ENCODE peak calls at places on chromosome X, in eight cellular contexts. E is HCT116, H is BE2C, C is IMR-90, X is GM13976, W is endothelial cell, M is thoracic aorta, F is fibroblast of mammary gland. D is an unnamed sample.

GRCh38 chrX:44817029-44817428 is 26.8 kb upstream of the DUSP21 start:
- DNase-seq in F (no peak), M (no peak), E (no peak), C (no peak), W (no peak), H (no peak), X (no peak), D (no peak)

GRCh38 chrX:14095702-14096101 is 66.0 kb upstream of the GEMIN8 start:
- DNase-seq in M (no peak), W (peak), X (peak), H (peak), C (peak), E (peak), F (peak), D (no peak)

GRCh38 chrX:20515841-20516461 is 249.2 kb upstream of the RPS6KA3 start:
- DNase-seq in W (no peak), H (no peak), X (peak), C (peak), E (peak), F (peak), M (no peak), D (no peak)

GRCh38 chrX:10582945-10583344 is 37.4 kb downstream of the MID1 start:
- DNase-seq in F (peak), H (no peak), E (no peak), M (no peak), C (peak), X (no peak), W (no peak), D (no peak)

GRCh38 chrX:97238632-97239031 is 354.9 kb downstream of the RPA4 start:
- DNase-seq in X (no peak), H (no peak), C (peak), F (peak), W (no peak), E (peak), M (no peak), D (no peak)

GRCh38 chrX:97326456-97326855 is 442.7 kb downstream of the RPA4 start:
- DNase-seq in E (no peak), W (no peak), F (no peak), H (no peak), M (no peak), C (peak), X (peak), D (no peak)

GRCh38 chrX:133676344-133677122 is 261.2 kb upstream of the GPC4 start:
- DNase-seq in E (no peak), C (no peak), F (no peak), H (no peak), X (no peak), M (no peak), W (no peak), D (no peak)

GRCh38 chrX:153460826-153461225 is 9.6 kb downstream of the HAUS7 start:
- DNase-seq in E (no peak), C (peak), W (peak), M (no peak), H (peak), F (peak), X (peak), D (no peak)

GRCh38 chrX:150893936-150894335 is 4.5 kb downstream of the CD99L2 start:
- DNase-seq in X (no peak), E (no peak), M (no peak), C (no peak), F (no peak), H (no peak), W (no peak), D (no peak)

GRCh38 chrX:3440981-3441380 is 94.5 kb upstream of the MXRA5 start:
- DNase-seq in F (no peak), E (no peak), H (no peak), W (no peak), X (no peak), M (no peak), C (no peak), D (no peak)

GRCh38 chrX:134533352-134533751 is 73.4 kb downstream of the HPRT1 start:
- DNase-seq in E (no peak), C (no peak), X (no peak), W (no peak), H (no peak), F (no peak), M (no peak), D (no peak)

GRCh38 chrX:70453024-70453618 is 8.5 kb downstream of the DLG3 start:
- DNase-seq in X (no peak), C (no peak), E (no peak), H (no peak), M (no peak), W (no peak), F (no peak), D (no peak)

GRCh38 chrX:152810403-152810802 is 20.2 kb downstream of the CETN2 start:
- DNase-seq in C (no peak), H (peak), W (no peak), F (no peak), E (no peak), X (no peak), M (no peak), D (no peak)

GRCh38 chrX:119684916-119685224 is 8.1 kb downstream of the SEPTIN6 start:
- DNase-seq in H (no peak), E (no peak), M (no peak), C (no peak), F (no peak), X (no peak), W (no peak), D (no peak)

GRCh38 chrX:7115557-7115956 is 32.0 kb upstream of the STS start:
- DNase-seq in H (no peak), F (peak), M (no peak), C (no peak), X (no peak), W (no peak), E (no peak), D (no peak)

GRCh38 chrX:2614911-2615310 is 76.2 kb upstream of the CD99 start:
- DNase-seq in F (peak), X (no peak), H (no peak), M (no peak), W (no peak), E (no peak), C (peak), D (no peak)

GRCh38 chrX:44352739-44353138 is 9.3 kb upstream of the EFHC2 start:
- DNase-seq in H (no peak), W (no peak), X (no peak), F (no peak), M (no peak), C (no peak), E (no peak), D (no peak)

GRCh38 chrX:108584617-108585211 is 145.1 kb downstream of the COL4A5 start:
- DNase-seq in C (no peak), X (peak), H (peak), F (peak), W (peak), E (peak), M (no peak), D (no peak)

GRCh38 chrX:102976793-102977495 is 39.9 kb downstream of the RAB40AL start:
- DNase-seq in C (peak), F (peak), E (peak), H (no peak), M (no peak), X (no peak), W (no peak), D (no peak)

GRCh38 chrX:17409566-17410290 is 34.7 kb downstream of the NHS start:
- DNase-seq in E (no peak), C (no peak), W (no peak), M (no peak), H (no peak), F (no peak), X (no peak), D (no peak)

GRCh38 chrX:28586891-28587635 is at the start of gene IL1RAPL1:
- DNase-seq in E (no peak), C (peak), H (no peak), X (no peak), M (no peak), F (peak), W (no peak), D (no peak)

GRCh38 chrX:34956915-34957314 is 14.3 kb downstream of the FAM47B start:
- DNase-seq in M (no peak), E (no peak), F (peak), H (no peak), X (no peak), W (no peak), C (peak), D (no peak)

GRCh38 chrX:48958635-48959094 is 1.3 kb upstream of the OTUD5 start:
- DNase-seq in M (peak), W (peak), F (peak), X (no peak), H (peak), C (peak), E (no peak), D (no peak)

GRCh38 chrX:112844250-112844649 is 3.6 kb upstream of the AMOT start:
- DNase-seq in E (no peak), H (no peak), C (peak), X (no peak), M (no peak), F (no peak), W (no peak), D (no peak)

GRCh38 chrX:50436797-50437196 is 33.8 kb downstream of the DGKK start:
- DNase-seq in E (no peak), F (no peak), C (no peak), H (no peak), W (no peak), M (no peak), X (no peak), D (no peak)

GRCh38 chrX:16429391-16429790 is 220.6 kb upstream of the S100G start:
- DNase-seq in E (no peak), W (no peak), C (peak), X (no peak), H (no peak), F (no peak), M (no peak), D (no peak)

GRCh38 chrX:155334486-155335316 is at the start of gene CLIC2:
- DNase-seq in X (no peak), C (peak), E (no peak), F (peak), M (no peak), H (no peak), W (no peak), D (no peak)

GRCh38 chrX:10485331-10485730 is 135.1 kb downstream of the MID1 start:
- DNase-seq in F (no peak), H (no peak), W (no peak), E (no peak), C (peak), M (no peak), X (no peak), D (no peak)

GRCh38 chrX:64313624-64314023 is 81.6 kb downstream of the MTMR8 start:
- DNase-seq in E (no peak), W (no peak), F (no peak), X (no peak), C (no peak), M (no peak), H (no peak), D (no peak)

GRCh38 chrX:69060631-69061408 is 104.4 kb downstream of the PJA1 start:
- DNase-seq in X (no peak), F (peak), W (peak), C (peak), M (no peak), E (peak), H (no peak), D (no peak)

GRCh38 chrX:147958316-147958715 is 22.8 kb upstream of the FMR1NB start:
- DNase-seq in E (no peak), F (peak), X (no peak), C (peak), M (no peak), H (no peak), W (no peak), D (no peak)

GRCh38 chrX:18789916-18790315 is 82.5 kb downstream of the PPEF1 start:
- DNase-seq in W (no peak), H (no peak), E (no peak), X (no peak), M (no peak), F (peak), C (no peak), D (no peak)

GRCh38 chrX:18792828-18793227 is 85.4 kb downstream of the PPEF1 start:
- DNase-seq in C (no peak), E (no peak), H (no peak), X (no peak), M (no peak), F (no peak), W (no peak), D (no peak)

DNA sequence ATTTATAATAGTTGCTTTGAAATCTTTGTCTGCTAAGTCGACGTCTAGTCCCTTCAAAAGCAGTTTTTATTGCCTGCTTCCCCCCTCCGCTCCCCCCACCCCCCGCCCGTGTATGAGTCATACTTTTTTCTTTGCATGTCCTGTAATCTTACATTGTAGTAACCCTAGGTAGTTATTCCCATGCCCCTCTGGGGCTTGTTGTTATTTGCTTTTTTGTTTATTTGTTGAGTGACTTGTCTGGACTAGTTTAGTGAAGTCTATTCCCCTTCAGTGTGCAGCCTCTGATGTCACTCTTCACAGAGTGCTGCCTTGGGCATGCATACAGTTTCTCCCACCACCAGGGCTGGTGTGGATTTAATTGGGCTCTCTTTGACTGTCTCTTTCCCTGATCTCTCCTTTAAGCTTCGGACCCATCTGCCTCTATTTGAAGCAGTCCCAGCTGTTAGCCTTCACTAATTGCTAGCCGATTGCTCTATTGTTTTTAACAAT is 86.2 kb downstream of the PPEF1 start:
- DNase-seq in X (no peak), M (no peak), C (no peak), H (no peak), W (peak), F (no peak), E (no peak), D (no peak)
- TF ChIP-seq CTCF in X (no peak), M (no peak), C (no peak), H (no peak), W (no peak), F (no peak), E (no peak), D (no peak)

DNA sequence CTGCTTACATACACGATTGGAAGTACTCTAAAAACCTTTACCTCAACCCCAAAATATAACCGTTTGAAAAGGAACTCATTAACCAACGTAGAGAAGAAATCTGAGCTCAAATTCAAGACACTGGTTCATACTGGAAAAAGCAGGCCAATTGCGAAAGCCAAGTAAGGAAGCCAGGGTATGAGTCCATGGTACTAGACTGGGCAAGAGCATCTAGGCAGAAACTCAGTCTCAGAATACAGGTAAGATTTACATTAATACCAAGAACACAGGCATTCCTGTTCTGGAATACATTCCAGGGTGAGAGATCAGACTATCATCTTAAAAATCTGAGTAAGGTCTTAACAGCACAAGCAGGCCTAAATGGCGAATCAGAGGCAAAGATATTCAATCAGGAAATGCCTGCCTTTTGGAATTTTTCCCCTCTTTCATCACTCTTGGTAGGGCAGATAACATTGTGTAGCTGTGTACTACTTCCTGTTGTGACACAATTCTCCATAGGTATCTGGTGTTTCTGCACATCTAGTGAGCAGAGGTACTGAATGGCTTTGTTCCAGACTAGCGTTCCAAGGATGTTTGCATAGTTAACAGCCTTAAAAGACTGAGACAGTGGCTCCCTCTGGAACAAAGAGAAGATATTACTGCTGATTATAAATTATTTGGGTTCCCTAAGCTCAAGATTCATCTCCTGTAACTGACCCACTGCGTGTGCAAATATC is 311.3 kb downstream of the PCDH19 start:
- DNase-seq in E (no peak), X (no peak), F (no peak), C (no peak), M (no peak), W (peak), H (no peak), D (no peak)
- TF ChIP-seq CTCF in E (no peak), X (no peak), F (no peak), C (no peak), M (no peak), W (no peak), H (no peak), D (no peak)

DNA sequence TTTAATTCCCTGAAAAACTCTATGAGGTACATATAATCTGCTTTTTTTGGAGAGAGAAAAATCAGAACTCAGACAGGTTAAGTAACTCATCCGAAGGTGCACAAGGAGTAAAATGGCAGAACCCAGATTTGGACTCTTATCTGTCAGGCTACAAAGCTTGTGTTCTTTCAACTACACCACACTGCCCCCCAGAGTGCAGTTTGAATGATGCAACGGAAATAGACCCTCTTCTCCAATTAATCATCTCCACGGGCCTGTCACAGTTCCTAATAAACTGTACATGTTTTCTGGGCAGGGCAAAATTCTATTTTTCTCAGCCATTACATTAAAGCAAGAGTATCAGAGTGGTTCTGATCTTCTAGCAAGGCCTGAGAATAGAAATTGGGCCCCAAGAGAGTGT is 35.3 kb upstream of the DCX start:
- DNase-seq in M (no peak), H (peak), C (no peak), E (peak), F (peak), X (peak), W (peak), D (no peak)
- TF ChIP-seq CTCF in M (no peak), H (peak), C (peak), E (peak), F (peak), X (peak), W (no peak), D (peak)

DNA sequence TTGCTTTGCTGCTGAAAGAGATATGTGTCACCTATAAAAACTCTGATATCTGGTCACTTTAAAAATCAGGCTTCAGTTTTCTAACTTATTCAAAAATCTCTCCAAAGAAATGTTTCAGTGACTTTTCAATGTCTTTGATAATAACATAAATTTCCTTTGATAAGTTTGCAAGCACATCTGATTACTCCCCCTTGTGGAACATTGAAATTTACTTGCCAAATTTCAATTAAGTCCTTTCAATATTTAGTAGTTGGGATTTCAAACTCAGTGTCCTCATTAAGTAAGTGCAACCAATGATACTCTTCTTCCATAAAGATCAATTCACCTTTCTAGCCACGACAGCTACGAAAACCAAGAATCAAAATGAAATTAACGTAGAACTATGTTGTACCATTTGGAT is 151.3 kb upstream of the FAM47C start:
- DNase-seq in F (peak), C (peak), W (no peak), M (no peak), X (no peak), H (no peak), E (no peak), D (no peak)
- TF ChIP-seq CTCF in F (no peak), C (peak), W (no peak), M (no peak), X (no peak), H (peak), E (no peak), D (no peak)

GRCh38 chrX:123732679-123733363 is at the start of gene THOC2:
- DNase-seq in H (peak), F (peak), M (peak), X (peak), W (peak), E (peak), C (peak), D (peak)
- TF ChIP-seq CTCF in H (peak), F (peak), M (peak), X (no peak), W (no peak), E (peak), C (peak), D (peak)

D was measured in D721Med.